ENCODE peak calls at places on chromosome 4, in seven cellular contexts. D, V, I, Z, J, S and X are unnamed samples.

GRCh38 chr4:721261-722171 is 15.9 kb downstream of the PCGF3 start:
- DNase-seq in D (no peak), V (no peak), I (no peak), Z (peak; percentile 12), J (no peak), S (no peak), X (no peak)

GRCh38 chr4:147735413-147736301 is 3.8 kb downstream of the ARHGAP10 start:
- DNase-seq in D (no peak), V (peak; percentile 23), I (no peak), Z (no peak), J (peak; percentile 60), S (no peak), X (no peak)

GRCh38 chr4:118284169-118284568 is 68.6 kb downstream of the PRSS12 start:
- DNase-seq in D (no peak), V (no peak), I (no peak), Z (no peak), J (no peak), S (no peak), X (no peak)

GRCh38 chr4:88569944-88570455 is 22.3 kb upstream of the HERC3 start:
- DNase-seq in D (no peak), V (no peak), I (no peak), Z (no peak), J (no peak), S (no peak), X (no peak)

GRCh38 chr4:188434686-188435085 is 295.4 kb downstream of the TRIML1 start:
- DNase-seq in D (no peak), V (no peak), I (no peak), Z (no peak), J (no peak), S (no peak), X (no peak)

GRCh38 chr4:6983500-6984142 is 59.6 kb upstream of the TADA2B start:
- DNase-seq in D (no peak), V (no peak), I (no peak), Z (no peak), J (no peak), S (no peak), X (no peak)

GRCh38 chr4:39476181-39476873 is 17.5 kb downstream of the LIAS start:
- DNase-seq in D (no peak), V (no peak), I (no peak), Z (no peak), J (no peak), S (no peak), X (no peak)

GRCh38 chr4:157014621-157015591 is 43.3 kb upstream of the PDGFC start:
- DNase-seq in D (no peak), V (no peak), I (peak; percentile 42), Z (peak; percentile 30), J (no peak), S (peak; percentile 14), X (no peak)

GRCh38 chr4:28432348-28433025 is 1571.8 kb downstream of the STIM2 start:
- DNase-seq in D (no peak), V (no peak), I (no peak), Z (no peak), J (no peak), S (peak; percentile 10), X (no peak)
- TF ChIP-seq CTCF in D (no peak), V (no peak), I (no peak), Z (no peak), J (no peak), S (no peak), X (no peak)

GRCh38 chr4:120844528-120844921 is 78.0 kb downstream of the PRDM5 start:
- DNase-seq in D (no peak), V (no peak), I (no peak), Z (no peak), J (no peak), S (no peak), X (no peak)
- TF ChIP-seq CTCF in D (no peak), V (no peak), I (no peak), Z (no peak), J (no peak), S (no peak), X (no peak)

DNA sequence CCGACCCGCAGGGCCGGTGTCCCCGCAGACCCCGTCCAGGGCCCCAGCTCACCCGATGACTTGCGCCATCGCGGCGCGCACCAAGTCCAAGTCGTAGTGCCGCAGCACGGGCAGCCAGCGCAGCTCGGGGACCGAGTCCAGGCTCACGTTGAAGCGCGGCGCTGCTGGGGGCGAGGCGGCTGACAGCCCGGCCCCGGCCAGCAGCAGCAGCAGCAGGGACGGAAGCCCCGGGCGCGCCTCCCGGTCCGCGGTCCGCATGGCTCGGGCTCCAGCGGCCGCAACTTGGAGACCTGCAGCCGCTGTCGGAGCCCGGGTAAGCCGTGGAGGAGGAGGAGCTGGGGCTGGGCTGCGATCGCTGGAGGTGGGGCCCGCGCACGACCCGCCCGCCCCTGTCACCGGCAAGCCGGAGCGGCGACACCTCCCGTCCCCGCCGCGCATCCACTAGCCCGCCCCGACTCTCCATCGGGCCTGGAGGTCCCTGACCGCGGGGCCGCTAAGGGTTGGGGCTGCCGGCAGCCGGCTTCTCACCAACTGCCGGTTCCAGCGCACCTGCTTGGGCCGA is at the start of gene NAAA:
- DNase-seq in D (peak; percentile 85), V (peak; percentile 85), I (no peak), Z (peak; percentile 68), J (peak; percentile 88), S (peak; percentile 81), X (peak; percentile 35)
- TF ChIP-seq CTCF in D (no peak), V (peak; percentile 5), I (peak; percentile 29), Z (peak; percentile 62), J (peak; percentile 33), S (no peak), X (no peak)

GRCh38 chr4:123397276-123398150 is 918 bp downstream of the SPRY1 start:
- DNase-seq in D (peak; percentile 47), V (peak; percentile 67), I (no peak), Z (no peak), J (peak; percentile 40), S (peak; percentile 66), X (no peak)

GRCh38 chr4:123398151-123398802 is 1.7 kb downstream of the SPRY1 start:
- DNase-seq in D (peak; percentile 63), V (peak; percentile 79), I (no peak), Z (peak; percentile 61), J (peak; percentile 84), S (peak; percentile 75), X (peak; percentile 80)

GRCh38 chr4:123399638-123400358 is 3.2 kb downstream of the SPRY1 start:
- DNase-seq in D (no peak), V (peak; percentile 27), I (no peak), Z (no peak), J (no peak), S (no peak), X (no peak)

GRCh38 chr4:123396294-123397275 is at the start of gene SPRY1:
- DNase-seq in D (peak; percentile 92), V (peak; percentile 94), I (no peak), Z (peak; percentile 78), J (peak; percentile 61), S (peak; percentile 88), X (peak; percentile 78)

DNA sequence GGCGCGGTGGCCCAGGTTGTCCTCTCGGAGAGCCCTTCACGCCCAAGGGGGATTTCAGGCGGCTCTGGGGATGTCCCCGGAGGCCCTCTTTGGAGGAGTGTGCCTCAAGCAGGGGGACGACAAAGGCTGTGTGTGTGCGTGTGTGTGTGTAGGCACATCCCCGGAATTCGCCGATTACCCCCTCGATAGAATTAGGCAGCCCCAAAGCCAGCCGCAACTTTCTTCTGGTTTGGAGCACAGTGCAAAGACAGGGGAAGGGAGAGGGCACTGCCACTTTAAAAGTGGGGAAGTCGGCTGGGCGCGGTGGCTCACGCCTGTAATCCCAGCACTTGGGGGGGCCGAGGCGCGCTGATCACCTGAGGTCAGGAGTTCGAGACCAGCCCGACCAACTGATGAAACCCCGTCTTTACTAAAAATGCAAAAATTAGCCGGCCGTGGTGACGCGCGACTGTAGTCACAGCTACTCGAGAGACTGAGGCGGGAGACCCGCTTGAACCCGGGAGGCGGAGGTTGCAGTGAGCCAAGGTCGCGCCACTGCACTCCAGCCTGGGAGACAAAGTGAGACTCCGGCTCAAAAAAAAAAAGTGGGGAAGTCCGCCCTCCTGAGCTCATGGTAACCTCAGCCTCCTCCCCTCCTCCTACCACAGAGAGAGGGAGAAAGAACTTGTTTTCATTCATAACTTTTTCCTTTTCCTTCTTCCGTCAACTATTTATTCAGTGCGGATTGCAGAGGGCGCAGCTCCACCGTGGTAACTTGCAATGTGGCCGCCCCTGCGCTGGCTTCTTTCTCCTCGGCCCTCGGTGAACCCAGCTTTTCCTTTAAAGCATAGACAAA is 2.4 kb downstream of the SPRY1 start:
- DNase-seq in D (peak; percentile 60), V (peak; percentile 66), I (no peak), Z (no peak), J (peak; percentile 53), S (peak; percentile 45), X (peak; percentile 38)
- TF ChIP-seq CTCF in D (no peak), V (peak; percentile 40), I (peak; percentile 43), Z (peak; percentile 33), J (peak; percentile 8), S (no peak), X (no peak)